ENCODE peak calls at places on chromosomes 7 and 10, in six cellular contexts. Z is neural crest cell, V is OCI-LY7, F is AG09309, I is foreskin fibroblast, X is heart left ventricle. N is an unnamed sample.

GRCh38 chr7:31948041-31948440 is 122.2 kb downstream of the PDE1C start:
- DNase-seq in X (no peak), Z (no peak), F (peak; percentile 54), I (peak; percentile 52), V (no peak), N (peak; percentile 64)

GRCh38 chr10:56096226-56096517 is 264.9 kb downstream of the ZWINT start:
- DNase-seq in V (no peak), Z (no peak), X (no peak), I (no peak), F (no peak), N (no peak)

GRCh38 chr10:104277785-104278184 is 8.8 kb downstream of the GSTO2 start:
- DNase-seq in V (no peak), F (no peak), I (no peak), X (no peak), Z (no peak), N (no peak)

GRCh38 chr7:146090023-146090645 is 26.5 kb upstream of the CNTNAP2 start:
- DNase-seq in V (peak; percentile 83), X (no peak), F (no peak), Z (no peak), I (no peak), N (peak; percentile 28)

GRCh38 chr10:105252908-105253307 is 611.8 kb downstream of the SORCS3 start:
- DNase-seq in F (no peak), Z (no peak), V (no peak), I (peak; percentile 16), X (no peak), N (no peak)

GRCh38 chr10:67815571-67816059 is 22.4 kb downstream of the DNAJC12 start:
- DNase-seq in V (no peak), Z (no peak), F (peak; percentile 58), I (no peak), X (no peak), N (no peak)

GRCh38 chr7:49986191-49986590 is 106.9 kb downstream of the ZPBP start:
- DNase-seq in V (no peak), Z (no peak), I (no peak), X (no peak), F (no peak), N (no peak)

GRCh38 chr7:140653319-140654108 is 12.9 kb upstream of the DENND2A start:
- DNase-seq in I (peak; percentile 89), V (peak; percentile 59), Z (peak; percentile 65), F (peak; percentile 56), X (no peak), N (peak; percentile 73)

GRCh38 chr10:11707936-11708335 is 34.2 kb upstream of the ECHDC3 start:
- DNase-seq in Z (no peak), F (no peak), V (no peak), X (peak; percentile 40), I (no peak), N (no peak)

GRCh38 chr10:7956508-7956907 is 98.0 kb upstream of the GATA3 start:
- DNase-seq in F (peak; percentile 57), Z (no peak), I (peak; percentile 83), V (peak; percentile 26), X (no peak), N (peak; percentile 83)

GRCh38 chr10:13503745-13504463 is 24.9 kb downstream of the BEND7 start:
- DNase-seq in V (no peak), X (no peak), F (peak; percentile 14), I (peak; percentile 39), Z (no peak), N (no peak)

GRCh38 chr7:21507627-21508343 is 35.1 kb upstream of the DNAH11 start:
- DNase-seq in I (peak; percentile 58), X (no peak), V (peak; percentile 11), F (peak; percentile 3), Z (peak; percentile 11), N (peak; percentile 20)

GRCh38 chr10:29925771-29926345 is 133.5 kb downstream of the JCAD start:
- DNase-seq in Z (no peak), I (no peak), V (no peak), F (no peak), X (no peak), N (no peak)

GRCh38 chr7:142646274-142646895 is 102.9 kb upstream of the PRSS1 start:
- DNase-seq in V (peak; percentile 7), F (no peak), X (no peak), I (no peak), Z (no peak), N (no peak)

GRCh38 chr7:108014747-108015682 is 12.1 kb upstream of the LAMB1 start:
- DNase-seq in F (no peak), Z (no peak), V (no peak), X (no peak), I (peak; percentile 80), N (no peak)

GRCh38 chr10:14382022-14382421 is 51.3 kb upstream of the FRMD4A start:
- DNase-seq in X (no peak), I (no peak), F (no peak), V (no peak), Z (no peak), N (no peak)

GRCh38 chr7:151716339-151716722 is 160.6 kb downstream of the PRKAG2 start:
- DNase-seq in F (no peak), I (no peak), Z (no peak), X (no peak), V (no peak), N (no peak)

GRCh38 chr10:52409195-52409594 is 95.1 kb downstream of the DKK1 start:
- DNase-seq in X (no peak), Z (no peak), F (no peak), V (no peak), I (no peak), N (no peak)

GRCh38 chr10:61503051-61503450 is 49.9 kb upstream of the TMEM26 start:
- DNase-seq in V (no peak), F (peak; percentile 37), I (peak; percentile 71), Z (no peak), X (no peak), N (peak; percentile 9)

GRCh38 chr10:109104806-109105205 is 818.5 kb downstream of the XPNPEP1 start:
- DNase-seq in I (no peak), V (no peak), X (no peak), Z (no peak), F (no peak), N (no peak)

GRCh38 chr10:110963162-110963561 is 43.8 kb downstream of the SHOC2 start:
- DNase-seq in F (no peak), Z (no peak), V (no peak), X (no peak), I (no peak), N (no peak)

GRCh38 chr10:77251297-77252013 is 386.2 kb downstream of the KCNMA1 start:
- DNase-seq in F (no peak), Z (peak; percentile 26), V (peak; percentile 1), X (no peak), I (peak; percentile 73), N (peak; percentile 14)

GRCh38 chr10:71437537-71438058 is 40.9 kb downstream of the CDH23 start:
- DNase-seq in F (no peak), X (no peak), I (no peak), V (no peak), Z (no peak), N (no peak)

GRCh38 chr7:157819517-157819807 is 482.7 kb downstream of the DNAJB6 start:
- DNase-seq in F (no peak), V (no peak), X (peak; percentile 46), Z (no peak), I (no peak), N (no peak)

GRCh38 chr7:92260248-92260781 is 14.5 kb downstream of the ANKIB1 start:
- DNase-seq in Z (no peak), I (no peak), V (no peak), F (no peak), X (no peak), N (no peak)

GRCh38 chr7:74405191-74405898 is 48.4 kb upstream of the GTF2IRD1 start:
- DNase-seq in V (peak; percentile 41), X (peak; percentile 49), I (peak; percentile 26), F (no peak), Z (peak; percentile 18), N (no peak)